ENCODE peak calls at places on chromosome 16, in nine cellular contexts. One of them, this sample, is unnamed.

GRCh38 chr16:78045865-78046581 is 23.7 kb downstream of the CLEC3A start:
- DNase-seq in pancreas: peak; percentile 81
- DNase-seq in left ventricle myocardium inferior: peak; percentile 60
- DNase-seq in endothelial cell of umbilical vein: peak; percentile 61
- DNase-seq in prostate gland: peak; percentile 47
- DNase-seq in GM23248: peak; percentile 71
- DNase-seq in ascending aorta: no peak
- DNase-seq in body of pancreas: peak; percentile 84
- DNase-seq in A673: peak; percentile 62
- DNase-seq in this sample: no peak

GRCh38 chr16:2687531-2688308 is 5.4 kb downstream of the KCTD5 start:
- DNase-seq in left ventricle myocardium inferior: no peak
- DNase-seq in prostate gland: no peak
- DNase-seq in GM23248: no peak
- DNase-seq in ascending aorta: no peak
- DNase-seq in pancreas: no peak
- DNase-seq in endothelial cell of umbilical vein: no peak
- DNase-seq in A673: no peak
- DNase-seq in body of pancreas: no peak
- DNase-seq in this sample: no peak

GRCh38 chr16:25109643-25110042 is 1.9 kb upstream of the LCMT1 start:
- DNase-seq in left ventricle myocardium inferior: no peak
- DNase-seq in A673: peak; percentile 29
- DNase-seq in prostate gland: no peak
- DNase-seq in body of pancreas: peak; percentile 30
- DNase-seq in pancreas: peak; percentile 41
- DNase-seq in endothelial cell of umbilical vein: peak; percentile 83
- DNase-seq in GM23248: peak; percentile 96
- DNase-seq in ascending aorta: no peak
- DNase-seq in this sample: peak; percentile 40

GRCh38 chr16:66199189-66199588 is 167.3 kb upstream of the CDH5 start:
- DNase-seq in GM23248: peak; percentile 37
- DNase-seq in body of pancreas: no peak
- DNase-seq in ascending aorta: no peak
- DNase-seq in prostate gland: no peak
- DNase-seq in pancreas: no peak
- DNase-seq in left ventricle myocardium inferior: no peak
- DNase-seq in A673: no peak
- DNase-seq in endothelial cell of umbilical vein: no peak
- DNase-seq in this sample: no peak

GRCh38 chr16:23587726-23588125 is 8.4 kb downstream of the NDUFAB1 start:
- DNase-seq in GM23248: peak; percentile 85
- DNase-seq in body of pancreas: no peak
- DNase-seq in prostate gland: no peak
- DNase-seq in endothelial cell of umbilical vein: no peak
- DNase-seq in pancreas: no peak
- DNase-seq in A673: no peak
- DNase-seq in ascending aorta: no peak
- DNase-seq in left ventricle myocardium inferior: peak; percentile 36
- DNase-seq in this sample: no peak

GRCh38 chr16:69417537-69418199 is 6.8 kb upstream of the CYB5B start:
- DNase-seq in prostate gland: peak; percentile 59
- DNase-seq in A673: no peak
- DNase-seq in pancreas: no peak
- DNase-seq in body of pancreas: no peak
- DNase-seq in left ventricle myocardium inferior: no peak
- DNase-seq in endothelial cell of umbilical vein: peak; percentile 64
- DNase-seq in GM23248: peak; percentile 65
- DNase-seq in ascending aorta: no peak
- DNase-seq in this sample: peak; percentile 22

GRCh38 chr16:29784901-29785500 is 5.5 kb upstream of the KIF22 start:
- DNase-seq in body of pancreas: peak; percentile 77
- DNase-seq in ascending aorta: no peak
- DNase-seq in prostate gland: peak; percentile 13
- DNase-seq in A673: peak; percentile 80
- DNase-seq in GM23248: peak; percentile 86
- DNase-seq in pancreas: peak; percentile 72
- DNase-seq in endothelial cell of umbilical vein: peak; percentile 76
- DNase-seq in left ventricle myocardium inferior: peak; percentile 79
- DNase-seq in this sample: peak; percentile 37

GRCh38 chr16:4051591-4051990 is 64.7 kb downstream of the ADCY9 start:
- DNase-seq in left ventricle myocardium inferior: no peak
- DNase-seq in endothelial cell of umbilical vein: no peak
- DNase-seq in GM23248: peak; percentile 17
- DNase-seq in prostate gland: no peak
- DNase-seq in A673: no peak
- DNase-seq in pancreas: no peak
- DNase-seq in body of pancreas: no peak
- DNase-seq in ascending aorta: no peak
- DNase-seq in this sample: no peak

GRCh38 chr16:87698241-87698640 is 67.5 kb downstream of the KLHDC4 start:
- DNase-seq in left ventricle myocardium inferior: no peak
- DNase-seq in body of pancreas: no peak
- DNase-seq in endothelial cell of umbilical vein: no peak
- DNase-seq in pancreas: no peak
- DNase-seq in prostate gland: no peak
- DNase-seq in GM23248: no peak
- DNase-seq in A673: no peak
- DNase-seq in ascending aorta: no peak
- DNase-seq in this sample: no peak
- H3K4me3 ChIP-seq in left ventricle myocardium inferior: no peak overlapping the region
- H3K4me3 ChIP-seq in body of pancreas: no peak overlapping the region
- H3K4me3 ChIP-seq in endothelial cell of umbilical vein: no peak overlapping the region
- H3K4me3 ChIP-seq in pancreas: no peak overlapping the region
- H3K4me3 ChIP-seq in prostate gland: no peak overlapping the region
- H3K4me3 ChIP-seq in GM23248: no peak overlapping the region
- H3K4me3 ChIP-seq in A673: no peak overlapping the region
- H3K4me3 ChIP-seq in ascending aorta: no peak overlapping the region
- H3K4me3 ChIP-seq in this sample: no peak overlapping the region

GRCh38 chr16:68083239-68083781 is 1.9 kb upstream of the NFATC3 start:
- DNase-seq in ascending aorta: no peak
- DNase-seq in pancreas: no peak
- DNase-seq in left ventricle myocardium inferior: no peak
- DNase-seq in A673: no peak
- DNase-seq in GM23248: no peak
- DNase-seq in endothelial cell of umbilical vein: no peak
- DNase-seq in body of pancreas: no peak
- DNase-seq in prostate gland: no peak
- DNase-seq in this sample: no peak
- H3K27ac ChIP-seq in ascending aorta: peak overlapping the region; percentile 99
- H3K27ac ChIP-seq in pancreas: no peak overlapping the region
- H3K27ac ChIP-seq in left ventricle myocardium inferior: peak overlapping the region; percentile 97
- H3K27ac ChIP-seq in A673: peak overlapping the region; percentile 91
- H3K27ac ChIP-seq in GM23248: no peak overlapping the region
- H3K27ac ChIP-seq in endothelial cell of umbilical vein: no peak overlapping the region
- H3K27ac ChIP-seq in body of pancreas: peak overlapping the region; percentile 98
- H3K27ac ChIP-seq in prostate gland: peak overlapping the region; percentile 95
- H3K27ac ChIP-seq in this sample: peak overlapping the region; percentile 92

GRCh38 chr16:50665128-50665878 is 15.8 kb downstream of the SNX20 start:
- DNase-seq in left ventricle myocardium inferior: peak; percentile 74
- DNase-seq in prostate gland: peak; percentile 66
- DNase-seq in body of pancreas: peak; percentile 87
- DNase-seq in ascending aorta: no peak
- DNase-seq in GM23248: peak; percentile 87
- DNase-seq in pancreas: peak; percentile 90
- DNase-seq in A673: peak; percentile 73
- DNase-seq in endothelial cell of umbilical vein: peak; percentile 77
- DNase-seq in this sample: peak; percentile 55
- H3K4me3 ChIP-seq in left ventricle myocardium inferior: peak overlapping the region; percentile 63
- H3K4me3 ChIP-seq in prostate gland: peak overlapping the region; percentile 21
- H3K4me3 ChIP-seq in body of pancreas: no peak overlapping the region
- H3K4me3 ChIP-seq in ascending aorta: peak overlapping the region; percentile 61
- H3K4me3 ChIP-seq in GM23248: peak overlapping the region; percentile 82
- H3K4me3 ChIP-seq in pancreas: peak overlapping the region; percentile 23
- H3K4me3 ChIP-seq in A673: peak overlapping the region; percentile 37
- H3K4me3 ChIP-seq in endothelial cell of umbilical vein: peak overlapping the region; percentile 42
- H3K4me3 ChIP-seq in this sample: peak overlapping the region; percentile 55

GRCh38 chr16:57815987-57816745 is 13.9 kb upstream of the KIFC3 start:
- DNase-seq in left ventricle myocardium inferior: peak; percentile 88
- DNase-seq in prostate gland: peak; percentile 97
- DNase-seq in endothelial cell of umbilical vein: peak; percentile 48
- DNase-seq in pancreas: peak; percentile 91
- DNase-seq in GM23248: peak; percentile 97
- DNase-seq in ascending aorta: peak; percentile 86
- DNase-seq in A673: peak; percentile 85
- DNase-seq in body of pancreas: peak; percentile 88
- DNase-seq in this sample: peak; percentile 98
- H3K27ac ChIP-seq in left ventricle myocardium inferior: peak overlapping the region; percentile 85
- H3K27ac ChIP-seq in prostate gland: peak overlapping the region; percentile 66
- H3K27ac ChIP-seq in endothelial cell of umbilical vein: no peak overlapping the region
- H3K27ac ChIP-seq in pancreas: peak overlapping the region; percentile 40
- H3K27ac ChIP-seq in GM23248: peak overlapping the region; percentile 59
- H3K27ac ChIP-seq in ascending aorta: peak overlapping the region; percentile 92
- H3K27ac ChIP-seq in A673: peak overlapping the region; percentile 58
- H3K27ac ChIP-seq in body of pancreas: peak overlapping the region; percentile 89
- H3K27ac ChIP-seq in this sample: peak overlapping the region; percentile 80

GRCh38 chr16:72787130-72787518 is 260.8 kb downstream of the ZFHX3 start:
- DNase-seq in A673: no peak
- DNase-seq in body of pancreas: no peak
- DNase-seq in ascending aorta: no peak
- DNase-seq in endothelial cell of umbilical vein: no peak
- DNase-seq in GM23248: no peak
- DNase-seq in prostate gland: no peak
- DNase-seq in pancreas: no peak
- DNase-seq in left ventricle myocardium inferior: no peak
- DNase-seq in this sample: no peak

GRCh38 chr16:72785886-72786285 is 262.0 kb downstream of the ZFHX3 start:
- DNase-seq in left ventricle myocardium inferior: no peak
- DNase-seq in endothelial cell of umbilical vein: no peak
- DNase-seq in GM23248: no peak
- DNase-seq in ascending aorta: no peak
- DNase-seq in pancreas: no peak
- DNase-seq in A673: no peak
- DNase-seq in body of pancreas: no peak
- DNase-seq in prostate gland: no peak
- DNase-seq in this sample: no peak

GRCh38 chr16:72787519-72788268 is 260.2 kb downstream of the ZFHX3 start:
- DNase-seq in pancreas: no peak
- DNase-seq in left ventricle myocardium inferior: peak; percentile 49
- DNase-seq in GM23248: peak; percentile 97
- DNase-seq in endothelial cell of umbilical vein: peak; percentile 86
- DNase-seq in ascending aorta: peak; percentile 65
- DNase-seq in body of pancreas: peak; percentile 62
- DNase-seq in A673: peak; percentile 78
- DNase-seq in prostate gland: peak; percentile 84
- DNase-seq in this sample: peak; percentile 68

GRCh38 chr16:72788269-72788809 is 259.6 kb downstream of the ZFHX3 start:
- DNase-seq in prostate gland: no peak
- DNase-seq in pancreas: no peak
- DNase-seq in left ventricle myocardium inferior: no peak
- DNase-seq in body of pancreas: no peak
- DNase-seq in ascending aorta: no peak
- DNase-seq in A673: no peak
- DNase-seq in endothelial cell of umbilical vein: no peak
- DNase-seq in GM23248: no peak
- DNase-seq in this sample: no peak

GRCh38 chr16:72786606-72787005 is 261.3 kb downstream of the ZFHX3 start:
- DNase-seq in pancreas: no peak
- DNase-seq in A673: no peak
- DNase-seq in ascending aorta: no peak
- DNase-seq in prostate gland: no peak
- DNase-seq in body of pancreas: no peak
- DNase-seq in left ventricle myocardium inferior: no peak
- DNase-seq in endothelial cell of umbilical vein: no peak
- DNase-seq in GM23248: no peak
- DNase-seq in this sample: no peak
- H3K4me3 ChIP-seq in pancreas: no peak overlapping the region
- H3K4me3 ChIP-seq in A673: no peak overlapping the region
- H3K4me3 ChIP-seq in ascending aorta: peak overlapping the region; percentile 71
- H3K4me3 ChIP-seq in prostate gland: no peak overlapping the region
- H3K4me3 ChIP-seq in body of pancreas: no peak overlapping the region
- H3K4me3 ChIP-seq in left ventricle myocardium inferior: peak overlapping the region; percentile 57
- H3K4me3 ChIP-seq in endothelial cell of umbilical vein: no peak overlapping the region
- H3K4me3 ChIP-seq in GM23248: no peak overlapping the region
- H3K4me3 ChIP-seq in this sample: peak overlapping the region; percentile 34

DNA sequence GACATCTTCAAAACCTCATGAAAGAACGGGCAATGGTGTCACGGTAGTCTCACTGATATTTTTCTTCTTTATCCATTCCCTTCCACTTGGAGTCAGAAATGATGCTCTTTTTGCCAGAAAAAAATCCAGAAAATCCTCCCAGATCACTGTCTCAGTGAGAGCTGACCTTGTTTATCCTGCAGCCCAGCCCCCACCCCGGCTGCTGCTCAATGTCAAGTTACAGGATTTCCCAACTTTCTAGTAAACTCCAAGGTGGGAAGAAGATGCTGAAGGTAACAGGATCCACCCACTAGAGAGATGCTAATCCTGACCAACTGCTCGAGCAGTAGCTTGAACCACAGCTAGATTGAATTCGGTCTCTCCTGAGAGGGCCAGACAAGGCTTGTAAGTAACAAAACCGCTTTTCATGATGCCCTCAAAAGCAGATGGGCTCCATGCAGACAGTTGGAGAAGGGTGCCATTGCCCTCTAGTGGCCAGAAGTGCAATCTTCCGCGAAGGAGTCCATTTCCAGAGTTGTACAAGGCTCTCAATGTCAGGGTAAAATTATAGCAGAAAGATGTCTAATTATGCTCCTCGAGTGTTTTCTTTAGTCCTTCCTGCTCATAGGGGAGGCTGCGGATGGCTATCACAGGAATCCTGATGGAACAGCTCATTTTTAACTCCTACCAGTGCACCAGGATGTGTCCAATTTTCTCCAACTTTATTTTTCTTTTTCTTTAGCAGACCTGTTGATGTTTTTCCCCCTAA is 4.0 kb downstream of the CDH11 start:
- DNase-seq in pancreas: peak; percentile 65
- DNase-seq in body of pancreas: peak; percentile 67
- DNase-seq in GM23248: peak; percentile 89
- DNase-seq in ascending aorta: no peak
- DNase-seq in endothelial cell of umbilical vein: peak; percentile 87
- DNase-seq in left ventricle myocardium inferior: peak; percentile 49
- DNase-seq in A673: peak; percentile 91
- DNase-seq in prostate gland: peak; percentile 62
- DNase-seq in this sample: peak; percentile 61
- H3K27ac ChIP-seq in pancreas: no peak overlapping the region
- H3K27ac ChIP-seq in body of pancreas: no peak overlapping the region
- H3K27ac ChIP-seq in GM23248: peak overlapping the region; percentile 76
- H3K27ac ChIP-seq in ascending aorta: no peak overlapping the region
- H3K27ac ChIP-seq in endothelial cell of umbilical vein: no peak overlapping the region
- H3K27ac ChIP-seq in left ventricle myocardium inferior: peak overlapping the region; percentile 20
- H3K27ac ChIP-seq in A673: no peak overlapping the region
- H3K27ac ChIP-seq in prostate gland: no peak overlapping the region
- H3K27ac ChIP-seq in this sample: no peak overlapping the region

GRCh38 chr16:20874088-20874581 is 26.0 kb downstream of the DCUN1D3 start:
- DNase-seq in pancreas: no peak
- DNase-seq in body of pancreas: no peak
- DNase-seq in ascending aorta: no peak
- DNase-seq in A673: no peak
- DNase-seq in endothelial cell of umbilical vein: no peak
- DNase-seq in left ventricle myocardium inferior: no peak
- DNase-seq in prostate gland: no peak
- DNase-seq in GM23248: no peak
- DNase-seq in this sample: no peak
- H3K4me3 ChIP-seq in pancreas: no peak overlapping the region
- H3K4me3 ChIP-seq in body of pancreas: no peak overlapping the region
- H3K4me3 ChIP-seq in ascending aorta: no peak overlapping the region
- H3K4me3 ChIP-seq in A673: no peak overlapping the region
- H3K4me3 ChIP-seq in endothelial cell of umbilical vein: no peak overlapping the region
- H3K4me3 ChIP-seq in left ventricle myocardium inferior: no peak overlapping the region
- H3K4me3 ChIP-seq in prostate gland: no peak overlapping the region
- H3K4me3 ChIP-seq in GM23248: no peak overlapping the region
- H3K4me3 ChIP-seq in this sample: no peak overlapping the region

This sample was measured in gastrocnemius medialis.